ENCODE peak calls at places on chromosome 17, in six cellular contexts. V, O, G, U, E and H are unnamed samples.
A peak's percentile ranks its signal among the peaks of the same experiment; 100 is the strongest.

GRCh38 chr17:9064311-9064834 is 43.1 kb downstream of the NTN1 start:
- DNase-seq in O (no peak), G (no peak), U (no peak), E (no peak), V (no peak), H (no peak)

GRCh38 chr17:59707971-59708425 is 544 bp downstream of the VMP1 start:
- DNase-seq in U (no peak), G (no peak), E (no peak), O (peak; percentile 16), V (peak; percentile 40), H (no peak)

GRCh38 chr17:71709974-71710373 is 410.8 kb upstream of the SOX9 start:
- DNase-seq in V (no peak), G (no peak), E (no peak), O (no peak), U (no peak), H (no peak)

GRCh38 chr17:57880086-57880456 is 30.2 kb upstream of the MRPS23 start:
- DNase-seq in V (no peak), E (no peak), G (no peak), O (no peak), U (no peak), H (no peak)

GRCh38 chr17:31416503-31416923 is 25.0 kb downstream of the RAB11FIP4 start:
- DNase-seq in G (no peak), E (no peak), U (no peak), V (peak; percentile 32), O (no peak), H (no peak)

GRCh38 chr17:76410328-76410965 is 26.0 kb downstream of the SPHK1 start:
- DNase-seq in G (no peak), V (no peak), U (no peak), E (no peak), O (no peak), H (no peak)

GRCh38 chr17:76866774-76867577 is 1.2 kb upstream of the MGAT5B start:
- DNase-seq in E (peak; percentile 37), V (peak; percentile 29), O (no peak), G (no peak), U (peak; percentile 11), H (peak; percentile 43)

GRCh38 chr17:80667462-80668277 is 123.0 kb downstream of the RPTOR start:
- DNase-seq in V (no peak), G (no peak), E (no peak), O (no peak), U (no peak), H (no peak)

GRCh38 chr17:72414032-72414396 is 293.2 kb downstream of the SOX9 start:
- DNase-seq in V (no peak), G (no peak), E (no peak), O (no peak), U (no peak), H (no peak)

GRCh38 chr17:14559220-14559619 is 258.3 kb downstream of the HS3ST3B1 start:
- DNase-seq in G (no peak), E (no peak), V (no peak), U (no peak), O (peak; percentile 63), H (no peak)

GRCh38 chr17:78042542-78042941 is 84.0 kb downstream of the TNRC6C start:
- DNase-seq in V (no peak), O (no peak), G (no peak), E (no peak), U (no peak), H (no peak)

GRCh38 chr17:77804796-77805426 is 153.6 kb upstream of the TNRC6C start:
- DNase-seq in O (no peak), V (no peak), U (no peak), E (no peak), G (no peak), H (no peak)

GRCh38 chr17:20123209-20123608 is 114.0 kb downstream of the SPECC1 start:
- DNase-seq in G (no peak), O (no peak), U (no peak), E (no peak), V (no peak), H (no peak)

GRCh38 chr17:81302324-81302723 is 7.2 kb upstream of the SLC38A10 start:
- DNase-seq in E (no peak), G (no peak), U (no peak), O (no peak), V (no peak), H (no peak)

GRCh38 chr17:56528636-56529170 is 64.8 kb upstream of the NOG start:
- DNase-seq in E (no peak), O (no peak), G (no peak), V (no peak), U (no peak), H (no peak)

GRCh38 chr17:46929413-46929812 is 6.5 kb downstream of the GOSR2 start:
- DNase-seq in U (peak; percentile 12), V (peak; percentile 9), O (no peak), E (no peak), G (no peak), H (no peak)

GRCh38 chr17:57084361-57084801 is 665 bp upstream of the AKAP1 start:
- DNase-seq in V (no peak), G (no peak), U (no peak), O (no peak), E (no peak), H (no peak)

GRCh38 chr17:1001640-1002411 is 4.9 kb downstream of the TIMM22 start:
- DNase-seq in V (peak; percentile 59), O (no peak), G (no peak), U (peak; percentile 75), E (peak; percentile 49), H (peak; percentile 76)

GRCh38 chr17:40458001-40458791 is 14.9 kb downstream of the IGFBP4 start:
- DNase-seq in U (peak; percentile 59), O (no peak), G (peak; percentile 83), V (peak; percentile 92), E (peak; percentile 85), H (peak; percentile 97)

GRCh38 chr17:38508570-38508950 is 80.3 kb downstream of the ARHGAP23 start:
- DNase-seq in E (no peak), G (no peak), V (peak; percentile 15), O (no peak), U (no peak), H (no peak)

GRCh38 chr17:61452301-61453290 is at the start of gene TBX4:
- DNase-seq in G (no peak), V (no peak), U (no peak), E (no peak), O (no peak), H (no peak)

DNA sequence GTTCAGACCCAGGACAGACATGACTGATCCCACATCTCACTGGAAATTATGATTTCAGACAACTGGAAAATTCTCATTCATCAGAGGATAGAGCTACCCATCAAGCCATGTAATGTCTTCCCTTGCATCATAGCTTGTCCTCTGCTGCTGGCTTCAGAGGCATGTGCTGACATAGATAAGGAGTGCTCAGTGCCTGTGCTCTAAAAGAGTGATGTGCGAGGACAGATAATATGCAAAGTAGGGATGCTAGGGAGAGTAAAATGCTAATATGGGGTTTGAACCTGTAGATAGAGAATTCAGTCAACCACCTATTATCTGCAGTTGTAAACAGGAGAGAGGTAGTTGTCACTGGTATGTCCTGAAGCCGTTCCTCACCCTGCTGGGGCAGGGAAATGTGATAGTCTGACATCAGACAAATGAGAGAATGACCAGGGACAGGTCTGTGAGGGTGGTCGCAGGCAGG is 349.7 kb upstream of the CCL2 start:
- DNase-seq in O (no peak), E (no peak), G (no peak), U (no peak), V (no peak), H (no peak)
- TF ChIP-seq CTCF in O (no peak), E (no peak), G (no peak), U (no peak), V (no peak), H (no peak)

GRCh38 chr17:3913531-3914318 is 2.5 kb downstream of the P2RX1 start:
- DNase-seq in O (peak; percentile 88), G (peak; percentile 11), V (peak; percentile 86), E (peak; percentile 81), U (peak; percentile 74), H (peak; percentile 78)

GRCh38 chr17:3915642-3916012 is 638 bp downstream of the P2RX1 start:
- DNase-seq in U (no peak), E (no peak), O (no peak), G (no peak), V (no peak), H (no peak)

GRCh38 chr17:3916013-3916696 is at the start of gene P2RX1:
- DNase-seq in O (peak; percentile 43), U (peak; percentile 71), G (no peak), E (peak; percentile 75), V (peak; percentile 87), H (peak; percentile 55)

GRCh38 chr17:3912827-3913226 is 3.4 kb downstream of the P2RX1 start:
- DNase-seq in G (no peak), V (no peak), U (no peak), E (no peak), O (no peak), H (no peak)

DNA sequence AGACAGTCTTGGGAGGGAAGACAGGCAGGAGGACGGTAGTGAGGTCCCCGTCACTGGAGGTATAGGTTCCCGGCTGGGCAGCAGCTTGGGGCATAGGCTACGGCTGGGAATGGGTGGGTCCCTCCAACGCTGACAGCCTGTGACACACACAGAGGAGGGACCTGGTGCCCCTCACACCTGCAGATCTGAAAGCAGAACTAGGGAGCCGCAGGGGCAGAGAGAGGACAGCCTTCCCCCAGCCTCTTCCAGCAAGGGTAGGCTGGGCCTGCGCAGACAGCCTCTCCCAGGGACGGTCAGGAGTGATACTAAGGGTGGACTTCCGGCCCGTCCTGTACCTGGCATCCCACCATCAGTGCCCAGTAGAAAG is 2.0 kb downstream of the P2RX1 start:
- DNase-seq in E (no peak), V (no peak), G (no peak), O (peak; percentile 91), U (no peak), H (no peak)
- H3K4me3 ChIP-seq in E (no peak overlapping the region), V (no peak overlapping the region), G (no peak overlapping the region), O (peak overlapping the region; percentile 44), U (no peak overlapping the region), H (no peak overlapping the region)

GRCh38 chr17:27354491-27355081 is 60.7 kb downstream of the WSB1 start:
- DNase-seq in E (no peak), V (no peak), O (peak; percentile 43), G (no peak), U (no peak), H (no peak)
- TF ChIP-seq CTCF in E (no peak), V (no peak), O (no peak), G (no peak), U (no peak), H (no peak)

GRCh38 chr17:44865921-44866320 is 18.2 kb downstream of the HIGD1B start:
- DNase-seq in E (no peak), O (no peak), V (no peak), U (peak; percentile 51), G (peak; percentile 53), H (no peak)

GRCh38 chr17:44864831-44865230 is 17.1 kb downstream of the HIGD1B start:
- DNase-seq in E (no peak), V (no peak), U (no peak), G (no peak), O (no peak), H (no peak)

GRCh38 chr17:44865231-44865660 is 17.6 kb downstream of the HIGD1B start:
- DNase-seq in V (peak; percentile 83), E (peak; percentile 85), O (peak; percentile 77), U (peak; percentile 81), G (peak; percentile 47), H (peak; percentile 84)

GRCh38 chr17:44871546-44871945 is 23.9 kb downstream of the HIGD1B start:
- DNase-seq in E (no peak), V (no peak), G (no peak), U (no peak), O (no peak), H (no peak)

DNA sequence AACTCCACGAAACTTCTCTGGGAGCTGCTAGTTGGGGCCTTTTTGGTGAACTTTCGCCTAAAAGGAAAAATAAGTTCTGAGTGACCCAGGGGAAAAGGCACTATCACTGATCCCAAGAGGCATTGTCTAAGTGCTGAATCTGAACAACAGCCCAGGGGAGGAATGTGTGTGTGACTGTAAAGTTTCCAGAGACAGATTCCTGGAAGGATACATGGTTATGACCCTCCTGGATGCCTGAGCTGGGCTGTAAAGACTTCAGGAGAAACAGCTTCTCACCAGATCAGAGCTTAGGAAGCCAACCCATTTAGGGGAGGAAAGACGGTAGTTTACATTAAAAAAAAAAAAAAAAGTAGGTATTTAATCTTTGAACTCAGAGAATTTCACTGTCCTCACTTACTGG is 20.2 kb downstream of the HIGD1B start:
- DNase-seq in V (no peak), U (peak; percentile 39), E (no peak), O (no peak), G (no peak), H (no peak)
- H3K4me3 ChIP-seq in V (no peak overlapping the region), U (no peak overlapping the region), E (no peak overlapping the region), O (no peak overlapping the region), G (no peak overlapping the region), H (no peak overlapping the region)